ENCODE peak calls at places on chromosomes 16 and 17, in five cellular contexts. L is DND-41, T is fibroblast of lung, X is endodermal cell, I is GM12878. K is an unnamed sample. For H3K4me1, the result is how much of the 10 kb centered on the place peaks cover.

GRCh38 chr17:66751771-66752170 is 83.1 kb upstream of the CACNG5 start:
- DNase-seq in L (no peak), T (no peak), I (no peak), X (no peak), K (no peak)

GRCh38 chr17:64256913-64257807 is 5.9 kb downstream of the TEX2 start:
- DNase-seq in T (peak), X (no peak), I (no peak), L (no peak), K (no peak)

GRCh38 chr17:59287452-59287851 is 44.0 kb upstream of the YPEL2 start:
- DNase-seq in L (no peak), I (no peak), T (peak), X (no peak), K (no peak)

GRCh38 chr17:79201536-79202227 is 127.1 kb downstream of the ENGASE start:
- DNase-seq in T (no peak), L (no peak), X (peak), I (no peak), K (no peak)

GRCh38 chr16:86590501-86591144 is 12.3 kb downstream of the FOXL1 start:
- DNase-seq in X (no peak), L (no peak), I (no peak), T (peak), K (no peak)

GRCh38 chr17:82495844-82496528 is 23.5 kb upstream of the FOXK2 start:
- DNase-seq in T (no peak), I (no peak), L (peak), X (peak), K (peak)

GRCh38 chr17:60528828-60529227 is 2.8 kb upstream of the APPBP2 start:
- DNase-seq in I (no peak), T (no peak), L (no peak), X (peak), K (no peak)

GRCh38 chr16:57091200-57091989 is 988 bp upstream of the CPNE2 start:
- DNase-seq in I (no peak), T (peak), X (peak), L (no peak), K (peak)

GRCh38 chr16:57426356-57426755 is 20.8 kb downstream of the CIAPIN1 start:
- DNase-seq in L (no peak), X (no peak), T (no peak), I (no peak), K (no peak)

GRCh38 chr16:75262800-75263127 is 11.3 kb upstream of the BCAR1 start:
- DNase-seq in I (no peak), L (no peak), T (no peak), X (no peak), K (no peak)

GRCh38 chr16:2465653-2466415 is 5.3 kb upstream of the NTN3 start:
- DNase-seq in X (peak), T (no peak), L (no peak), I (no peak), K (no peak)

GRCh38 chr16:72956124-72957064 is 91.5 kb downstream of the ZFHX3 start:
- DNase-seq in T (no peak), I (no peak), L (no peak), X (no peak), K (no peak)

GRCh38 chr17:78653382-78653781 is 76.2 kb upstream of the DNAH17 start:
- DNase-seq in L (no peak), I (no peak), T (peak), X (peak), K (no peak)

GRCh38 chr17:3993493-3994220 is 29.4 kb upstream of the ATP2A3 start:
- DNase-seq in T (no peak), I (peak), L (no peak), X (no peak), K (no peak)

GRCh38 chr17:12094336-12094735 is 73.7 kb downstream of the MAP2K4 start:
- DNase-seq in T (no peak), I (no peak), X (no peak), L (no peak), K (no peak)

GRCh38 chr17:10612957-10613744 is 44.0 kb downstream of the MYH3 start:
- DNase-seq in T (peak), L (no peak), I (no peak), X (no peak), K (no peak)

GRCh38 chr16:4113358-4114256 is 2.6 kb downstream of the ADCY9 start:
- DNase-seq in T (no peak), X (no peak), L (no peak), I (no peak), K (no peak)

GRCh38 chr17:39674702-39675389 is 6.6 kb downstream of the PNMT start:
- DNase-seq in I (no peak), L (no peak), T (no peak), X (peak), K (peak)
- H3K9ac ChIP-seq in I (no peak), L (no peak), T (no peak), X (no peak), K (peak)

GRCh38 chr16:85231959-85232358 is 119.7 kb upstream of the CIBAR2 start:
- DNase-seq in L (no peak), T (no peak), X (no peak), I (no peak), K (no peak)

GRCh38 chr16:85228970-85229430 is 116.7 kb upstream of the CIBAR2 start:
- DNase-seq in T (no peak), L (no peak), X (no peak), I (no peak), K (no peak)

GRCh38 chr16:85227924-85228462 is 115.7 kb upstream of the CIBAR2 start:
- DNase-seq in I (no peak), T (peak), X (peak), L (no peak), K (no peak)

GRCh38 chr16:85228463-85228862 is 116.2 kb upstream of the CIBAR2 start:
- DNase-seq in L (no peak), T (no peak), X (no peak), I (no peak), K (no peak)

DNA sequence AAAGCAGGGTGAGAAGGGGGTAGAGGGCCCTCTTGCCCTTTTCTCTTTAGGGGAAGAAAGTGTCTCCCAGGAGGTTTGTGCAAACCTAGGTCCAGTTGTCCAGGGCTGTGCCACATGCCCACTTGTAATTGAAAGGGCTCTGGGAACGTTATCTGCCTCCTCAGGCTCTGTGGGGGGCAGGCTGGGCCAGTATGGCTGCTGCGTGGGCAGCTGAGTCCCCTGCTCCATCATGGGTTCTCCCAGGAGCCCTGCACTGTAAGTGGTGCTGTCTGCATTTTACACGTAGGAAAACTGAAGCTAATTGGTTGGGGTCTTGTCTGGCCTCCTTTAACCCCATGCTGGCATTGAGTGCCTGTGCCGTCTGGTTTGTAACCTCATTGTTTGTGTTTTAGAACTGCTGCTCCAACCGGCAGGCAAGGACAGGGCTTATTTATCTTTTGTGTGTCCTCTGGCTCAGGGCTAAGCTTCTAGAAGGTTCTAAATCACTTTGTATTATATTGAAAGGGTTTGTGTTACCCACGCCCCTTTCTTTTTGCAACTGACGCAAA is 117.7 kb upstream of the CIBAR2 start:
- DNase-seq in T (no peak), I (no peak), L (no peak), X (no peak), K (no peak)
- H3K4me1 ChIP-seq in T (under half), I (under half), L (under half), X (under half), K (under half)

GRCh38 chr17:41893384-41893783 is 25.4 kb downstream of the ACLY start:
- DNase-seq in L (no peak), X (no peak), T (no peak), I (no peak), K (no peak)

GRCh38 chr17:41891135-41892065 is 26.2 kb upstream of the KLHL11 start:
- DNase-seq in I (no peak), T (no peak), X (no peak), L (no peak), K (no peak)

GRCh38 chr17:41894791-41895331 is 23.9 kb downstream of the ACLY start:
- DNase-seq in L (no peak), X (no peak), T (peak), I (no peak), K (no peak)

GRCh38 chr17:41895617-41896016 is 23.1 kb downstream of the ACLY start:
- DNase-seq in L (no peak), X (no peak), I (no peak), T (peak), K (no peak)

DNA sequence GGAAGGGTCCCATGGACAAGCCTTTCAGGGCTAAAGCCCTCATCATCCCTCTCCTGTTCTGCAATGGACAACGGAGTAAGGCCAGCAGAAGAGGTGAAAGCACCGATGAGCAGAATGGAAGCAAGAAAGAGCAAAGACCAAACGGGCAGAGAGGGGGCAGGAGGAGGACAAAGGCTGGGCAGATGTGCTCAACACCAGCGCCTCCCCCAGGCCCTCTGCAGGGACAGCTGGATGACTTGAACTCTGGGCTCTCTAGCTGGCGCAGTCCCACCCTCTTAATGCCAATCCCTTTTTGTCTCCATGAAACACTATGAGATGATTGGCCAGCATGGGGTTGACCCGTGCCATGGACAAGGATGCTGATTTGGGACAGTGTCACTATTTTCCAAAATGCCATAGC is 22.0 kb downstream of the ACLY start:
- DNase-seq in X (no peak), L (no peak), T (no peak), I (no peak), K (no peak)
- TF ChIP-seq CTCF in X (peak), L (peak), T (no peak), I (no peak), K (no peak)

GRCh38 chr17:39704821-39705551 is 5.1 kb downstream of the ERBB2 start:
- DNase-seq in I (no peak), T (peak), X (peak), L (no peak), K (no peak)

GRCh38 chr17:39706921-39707337 is 7.1 kb downstream of the ERBB2 start:
- DNase-seq in X (no peak), L (no peak), I (no peak), T (no peak), K (peak)

GRCh38 chr17:39706383-39706782 is 6.5 kb downstream of the ERBB2 start:
- DNase-seq in T (no peak), L (no peak), I (no peak), X (no peak), K (no peak)

GRCh38 chr17:39703913-39704312 is 4.0 kb downstream of the ERBB2 start:
- DNase-seq in L (no peak), X (no peak), T (no peak), I (no peak), K (no peak)

DNA sequence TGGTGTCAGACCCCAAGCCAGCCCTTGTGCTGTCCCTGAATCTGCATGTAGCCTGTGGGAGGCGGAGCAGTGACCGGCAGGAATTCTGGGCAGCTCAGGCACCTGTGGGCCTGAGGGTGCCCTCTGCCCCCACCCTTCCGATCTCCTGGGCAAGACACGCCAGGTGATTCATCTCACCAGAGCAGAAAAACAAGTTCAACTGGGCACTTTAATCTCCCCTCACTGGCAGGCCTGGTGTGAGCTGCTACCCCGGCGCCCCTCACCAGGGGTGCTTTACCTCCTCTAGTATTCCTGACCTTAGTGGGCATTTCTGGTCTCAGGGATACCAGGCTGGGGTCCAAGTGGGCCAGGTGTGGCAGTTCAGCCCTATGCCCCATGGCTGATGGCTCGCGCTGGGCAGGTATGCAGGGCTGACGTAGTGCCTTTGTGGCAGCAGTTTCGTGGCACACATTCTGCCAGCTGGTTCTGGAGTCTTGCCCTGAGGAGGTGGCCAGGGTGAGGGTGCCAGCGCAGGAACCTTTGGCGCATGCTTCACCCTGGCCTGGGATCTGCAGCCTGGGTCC is 6.0 kb downstream of the ERBB2 start:
- DNase-seq in T (no peak), L (no peak), X (peak), I (no peak), K (peak)
- H3K9ac ChIP-seq in T (no peak), L (no peak), X (no peak), I (no peak), K (peak)

DNA sequence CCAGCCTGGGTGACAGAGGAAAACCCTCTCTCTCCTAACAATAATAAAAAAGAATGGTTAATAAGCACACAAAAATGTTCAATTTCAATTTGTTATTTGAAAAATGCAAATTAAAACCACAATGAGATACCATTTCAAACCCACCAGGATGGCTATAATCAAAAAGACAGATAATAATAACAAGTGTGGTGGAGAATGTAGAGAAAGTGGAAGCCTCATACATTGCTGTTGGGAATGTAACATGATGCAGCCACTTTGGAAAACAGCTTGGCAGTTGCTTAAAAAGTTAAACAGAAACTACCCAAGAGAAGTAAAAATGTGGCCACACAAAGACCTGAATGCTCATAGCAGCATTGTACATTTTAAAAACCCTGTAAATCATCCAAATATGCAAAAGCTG is 51.8 kb upstream of the MAP3K14 start:
- DNase-seq in I (no peak), T (peak), L (no peak), X (no peak), K (no peak)
- H3K4me1 ChIP-seq in I (under half), T (under half), L (under half), X (under half), K (under half)